ENCODE peak calls at places on chromosomes 2 and 18, in four cellular contexts. B is NB4, N is uterus, Z is aorta. X is an unnamed sample.

GRCh38 chr2:199468561-199469513 is 11.1 kb upstream of the SATB2 start:
- DNase-seq in B (no peak), N (no peak), Z (no peak), X (no peak)

GRCh38 chr2:120373424-120373823 is 27.5 kb downstream of the INHBB start:
- DNase-seq in B (no peak), N (no peak), Z (peak), X (no peak)

GRCh38 chr18:3529597-3529996 is 79.6 kb downstream of the TGIF1 start:
- DNase-seq in B (no peak), N (no peak), Z (no peak), X (peak)

GRCh38 chr2:10384089-10384734 is 63.9 kb downstream of the ODC1 start:
- DNase-seq in B (peak), N (no peak), Z (no peak), X (no peak)

GRCh38 chr2:212359425-212360067 is 179.1 kb downstream of the ERBB4 start:
- DNase-seq in B (no peak), N (no peak), Z (no peak), X (no peak)

GRCh38 chr2:165219491-165219890 is 15.6 kb upstream of the SCN3A start:
- DNase-seq in B (no peak), N (no peak), Z (no peak), X (no peak)

GRCh38 chr2:54239427-54239826 is 16.6 kb downstream of the TSPYL6 start:
- DNase-seq in B (no peak), N (no peak), Z (no peak), X (peak)

GRCh38 chr2:105856576-105856975 is 111.9 kb downstream of the NCK2 start:
- DNase-seq in B (no peak), N (no peak), Z (no peak), X (no peak)

GRCh38 chr2:182117203-182117602 is 131.6 kb downstream of the PPP1R1C start:
- DNase-seq in B (no peak), N (no peak), Z (no peak), X (no peak)

GRCh38 chr2:234677758-234678538 is 181.1 kb upstream of the ARL4C start:
- DNase-seq in B (no peak), N (no peak), Z (no peak), X (peak)

GRCh38 chr2:29583104-29583503 is 338.3 kb downstream of the ALK start:
- DNase-seq in B (no peak), N (no peak), Z (no peak), X (peak)

GRCh38 chr18:13253786-13254755 is 35.5 kb downstream of the LDLRAD4 start:
- DNase-seq in B (no peak), N (no peak), Z (no peak), X (no peak)

GRCh38 chr2:101775092-101775491 is 77.6 kb downstream of the MAP4K4 start:
- DNase-seq in B (no peak), N (no peak), Z (no peak), X (no peak)

GRCh38 chr2:95185973-95186372 is 20.4 kb downstream of the ZNF2 start:
- DNase-seq in B (no peak), N (no peak), Z (no peak), X (peak)

GRCh38 chr2:68770271-68771111 is 35.9 kb downstream of the ARHGAP25 start:
- DNase-seq in B (peak), N (no peak), Z (no peak), X (no peak)

GRCh38 chr2:71243548-71244301 is 16.8 kb upstream of the PAIP2B start:
- DNase-seq in B (no peak), N (no peak), Z (no peak), X (no peak)

GRCh38 chr2:165837122-165837521 is 43.1 kb upstream of the GALNT3 start:
- DNase-seq in B (peak), N (no peak), Z (no peak), X (peak)

GRCh38 chr2:26251893-26252292 is 7.2 kb downstream of the HADHB start:
- DNase-seq in B (no peak), N (no peak), Z (no peak), X (peak)

GRCh38 chr2:22999951-23000350 is 385.0 kb upstream of the KLHL29 start:
- DNase-seq in B (no peak), N (no peak), Z (no peak), X (no peak)

GRCh38 chr2:128603411-128603924 is 284.8 kb upstream of the HS6ST1 start:
- DNase-seq in B (peak), N (no peak), Z (no peak), X (no peak)

GRCh38 chr2:84891355-84892010 is 10.6 kb upstream of the TRABD2A start:
- DNase-seq in B (no peak), N (no peak), Z (no peak), X (no peak)

GRCh38 chr18:70330887-70331286 is 42.0 kb downstream of the SOCS6 start:
- DNase-seq in B (no peak), N (no peak), Z (no peak), X (no peak)

GRCh38 chr2:43067254-43068052 is 159.0 kb downstream of the ZFP36L2 start:
- DNase-seq in B (no peak), N (no peak), Z (peak), X (no peak)

GRCh38 chr2:69499966-69500365 is 62.7 kb upstream of the NFU1 start:
- DNase-seq in B (no peak), N (no peak), Z (no peak), X (peak)

GRCh38 chr2:238904177-238904576 is 56.3 kb downstream of the TWIST2 start:
- DNase-seq in B (no peak), N (no peak), Z (no peak), X (no peak)

GRCh38 chr2:70552501-70553333 is 909 bp downstream of the TGFA start:
- DNase-seq in B (peak), N (no peak), Z (no peak), X (no peak)

GRCh38 chr2:88139804-88140203 is 11.9 kb upstream of the FABP1 start:
- DNase-seq in B (no peak), N (no peak), Z (no peak), X (no peak)

GRCh38 chr2:195486987-195487644 is 169.9 kb upstream of the SLC39A10 start:
- DNase-seq in B (peak), N (no peak), Z (no peak), X (peak)

GRCh38 chr18:3903341-3903740 is 453.4 kb downstream of the TGIF1 start:
- DNase-seq in B (no peak), N (no peak), Z (no peak), X (peak)

GRCh38 chr2:138028538-138028937 is 64.3 kb downstream of the HNMT start:
- DNase-seq in B (peak), N (no peak), Z (no peak), X (no peak)

GRCh38 chr2:223513771-223514455 is 88.2 kb downstream of the SCG2 start:
- DNase-seq in B (no peak), N (no peak), Z (no peak), X (no peak)

GRCh38 chr2:110852051-110852450 is 119.7 kb downstream of the ACOXL start:
- DNase-seq in B (no peak), N (no peak), Z (no peak), X (no peak)

GRCh38 chr2:119827866-119828507 is 68.3 kb downstream of the PTPN4 start:
- DNase-seq in B (no peak), N (no peak), Z (no peak), X (no peak)

GRCh38 chr2:43569921-43570320 is 25.9 kb downstream of the THADA start:
- DNase-seq in B (no peak), N (no peak), Z (no peak), X (no peak)

GRCh38 chr2:19580830-19581229 is 222.4 kb upstream of the OSR1 start:
- DNase-seq in B (no peak), N (no peak), Z (no peak), X (peak)

GRCh38 chr18:78378983-78379382 is 600.6 kb upstream of the SALL3 start:
- DNase-seq in B (no peak), N (no peak), Z (no peak), X (no peak)

GRCh38 chr2:53347219-53347618 is 420.4 kb upstream of the CHAC2 start:
- DNase-seq in B (no peak), N (no peak), Z (no peak), X (no peak)

GRCh38 chr2:134679740-134680139 is 39.1 kb downstream of the TMEM163 start:
- DNase-seq in B (peak), N (no peak), Z (no peak), X (no peak)

DNA sequence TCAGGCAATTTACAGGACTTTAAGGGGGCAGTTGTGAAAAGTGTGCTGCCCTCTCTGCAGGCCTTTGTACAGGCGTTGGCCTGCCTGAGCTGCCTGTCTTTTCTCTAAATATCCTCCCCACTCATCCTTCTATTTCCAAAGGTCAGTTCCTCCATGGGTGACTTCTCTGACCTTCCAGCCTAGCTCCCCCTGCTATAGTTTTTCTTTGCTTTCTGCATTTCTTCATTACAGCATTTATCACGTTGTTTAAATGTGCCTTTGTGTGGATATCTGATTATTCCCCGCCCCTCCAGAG is 2.4 kb downstream of the SGPP2 start:
- DNase-seq in B (no peak), N (no peak), Z (no peak), X (no peak)
- H3K4me3 ChIP-seq in B (no peak), N (no peak), Z (no peak), X (no peak)

DNA sequence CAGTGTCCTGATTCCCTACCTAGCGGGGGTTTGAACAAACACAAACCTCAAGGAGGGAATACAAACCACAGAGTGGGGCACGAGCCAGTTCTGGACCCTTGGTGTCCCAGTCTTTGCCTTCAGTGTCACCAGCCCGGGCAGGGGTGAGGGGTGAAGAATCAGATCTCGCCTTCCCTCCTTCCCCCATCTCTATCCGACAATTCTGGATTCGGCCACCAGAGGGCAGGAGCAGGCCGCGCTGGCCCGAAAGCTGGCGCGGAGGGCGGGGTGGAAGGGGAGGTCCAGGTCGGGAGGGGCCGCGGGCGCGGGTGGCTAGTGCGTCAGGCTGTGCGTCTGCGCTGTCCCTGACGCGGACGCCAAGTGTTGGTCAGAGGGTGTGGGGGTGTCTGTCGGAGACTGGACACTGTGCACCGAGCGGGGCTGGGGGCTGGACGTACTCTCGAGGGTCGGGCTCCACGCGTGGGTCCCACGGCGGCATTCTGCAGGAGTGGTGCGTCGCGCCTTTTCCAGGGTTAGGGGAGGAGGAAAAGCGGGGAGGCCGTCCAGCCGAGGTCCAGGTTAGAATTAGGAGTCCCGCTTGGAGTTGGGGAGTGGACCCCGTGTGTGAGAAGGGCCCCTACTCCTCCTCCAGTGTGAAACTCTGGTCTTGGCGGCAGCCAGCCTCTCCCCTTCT is 2.9 kb upstream of the CRYBA2 start:
- DNase-seq in B (peak), N (peak), Z (peak), X (peak)
- H3K4me3 ChIP-seq in B (no peak), N (peak), Z (no peak), X (peak)

GRCh38 chr18:26862084-26862483 is 3.4 kb downstream of the AQP4 start:
- DNase-seq in B (no peak), N (no peak), Z (no peak), X (no peak)

GRCh38 chr18:26863122-26863879 is 2.2 kb downstream of the AQP4 start:
- DNase-seq in B (no peak), N (no peak), Z (no peak), X (no peak)

GRCh38 chr18:26864658-26865057 is 849 bp downstream of the AQP4 start:
- DNase-seq in B (no peak), N (no peak), Z (no peak), X (no peak)

GRCh38 chr18:26865557-26865956 is at the start of gene AQP4:
- DNase-seq in B (no peak), N (no peak), Z (no peak), X (no peak)

DNA sequence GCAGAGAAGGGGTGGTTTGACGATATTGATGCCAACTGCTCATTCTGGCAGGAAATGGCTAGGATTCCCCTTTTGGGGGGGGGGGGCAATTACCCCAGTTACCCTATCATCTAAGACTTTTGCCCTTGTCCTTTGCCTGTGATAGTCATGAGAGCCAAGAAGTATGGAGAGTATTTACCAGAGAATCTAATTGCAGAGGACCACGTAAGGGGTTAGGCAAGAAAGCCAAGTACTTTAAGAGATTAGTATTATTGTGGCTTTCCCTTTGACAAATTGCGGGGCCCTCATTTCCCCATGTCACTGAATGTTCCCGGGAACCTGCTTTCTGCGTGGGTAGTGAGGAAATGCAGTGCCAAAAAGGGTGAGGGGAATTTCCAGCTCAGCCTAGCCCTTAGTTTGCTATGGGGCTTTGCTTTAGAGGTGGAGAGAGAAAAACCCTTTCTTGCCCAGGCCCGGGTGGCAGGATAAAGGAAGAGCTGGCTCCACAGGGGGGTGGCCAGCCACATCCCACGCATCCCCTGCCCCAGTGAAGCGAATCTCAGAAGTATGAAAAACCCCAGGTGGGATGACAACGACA is 1.5 kb downstream of the AQP4 start:
- DNase-seq in B (no peak), N (no peak), Z (no peak), X (no peak)
- H3K4me3 ChIP-seq in B (no peak), N (no peak), Z (no peak), X (no peak)

DNA sequence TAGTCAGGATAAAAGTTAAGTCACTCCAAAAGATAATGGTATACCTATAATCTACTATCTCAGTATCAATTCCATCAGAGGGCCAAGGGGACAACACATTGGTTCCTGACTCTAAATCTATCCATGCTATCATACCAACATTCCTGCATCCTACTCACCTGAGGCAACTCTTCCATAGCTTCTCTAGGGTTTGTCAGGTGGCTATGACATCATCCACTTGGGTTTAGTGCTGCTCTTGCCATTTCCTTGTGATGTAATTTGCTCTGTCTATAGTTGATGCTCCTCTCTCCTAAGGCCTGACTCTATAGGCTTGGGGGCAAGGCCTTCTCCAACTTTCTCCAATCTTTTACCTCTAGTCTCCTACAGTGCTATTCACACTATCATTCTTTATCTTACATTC is 139.9 kb upstream of the FSHR start:
- DNase-seq in B (no peak), N (no peak), Z (no peak), X (no peak)
- H3K4me3 ChIP-seq in B (no peak), N (no peak), Z (no peak), X (no peak)

GRCh38 chr2:109611467-109612095 is 2.2 kb downstream of the SEPTIN10 start:
- DNase-seq in B (peak), N (no peak), Z (no peak), X (peak)
- H3K4me3 ChIP-seq in B (no peak), N (no peak), Z (no peak), X (peak)

X was measured in fibroblast of villous mesenchyme.